ENCODE peak calls at places on chromosomes 13 and 19, in four cellular contexts. O, M, V and T are unnamed samples.

GRCh38 chr19:55258476-55258827 is 365 bp downstream of the PPP6R1 start:
- DNase-seq in O (no peak), M (peak; percentile 32), V (peak; percentile 60), T (no peak)

GRCh38 chr19:19371056-19371455 is 34.4 kb upstream of the GATAD2A start:
- DNase-seq in O (no peak), M (no peak), V (no peak), T (no peak)

GRCh38 chr19:29610574-29611271 is 4.6 kb downstream of the POP4 start:
- DNase-seq in O (peak; percentile 92), M (peak; percentile 81), V (peak; percentile 82), T (peak; percentile 91)

GRCh38 chr19:14731200-14731599 is 41.4 kb downstream of the ZNF333 start:
- DNase-seq in O (peak; percentile 14), M (no peak), V (no peak), T (no peak)

GRCh38 chr19:16293133-16294085 is 31.2 kb upstream of the KLF2 start:
- DNase-seq in O (peak; percentile 97), M (no peak), V (no peak), T (no peak)

GRCh38 chr19:13079542-13079986 is 23.1 kb downstream of the LYL1 start:
- DNase-seq in O (peak; percentile 53), M (no peak), V (peak; percentile 70), T (no peak)

GRCh38 chr13:34037636-34038325 is 219.8 kb downstream of the RFC3 start:
- DNase-seq in O (no peak), M (no peak), V (no peak), T (no peak)

GRCh38 chr13:99416411-99417121 is 84.7 kb upstream of the TM9SF2 start:
- DNase-seq in O (no peak), M (no peak), V (no peak), T (no peak)

GRCh38 chr13:59643906-59644626 is 519.7 kb downstream of the DIAPH3 start:
- DNase-seq in O (no peak), M (no peak), V (no peak), T (no peak)

GRCh38 chr19:3606174-3606689 is 443 bp downstream of the TBXA2R start:
- DNase-seq in O (no peak), M (no peak), V (peak; percentile 59), T (no peak)

GRCh38 chr13:51070005-51070649 is 40.9 kb downstream of the C13orf42 start:
- DNase-seq in O (peak; percentile 87), M (peak; percentile 89), V (peak; percentile 87), T (no peak)

GRCh38 chr19:30566681-30567420 is 194.7 kb downstream of the ZNF536 start:
- DNase-seq in O (no peak), M (no peak), V (no peak), T (no peak)

GRCh38 chr13:29479716-29480492 is 115.6 kb downstream of the SLC7A1 start:
- DNase-seq in O (no peak), M (no peak), V (no peak), T (no peak)

GRCh38 chr13:94382520-94382919 is 97.0 kb downstream of the DCT start:
- DNase-seq in O (no peak), M (no peak), V (no peak), T (no peak)

GRCh38 chr19:43759515-43759914 is 4.8 kb upstream of the SMG9 start:
- DNase-seq in O (peak; percentile 75), M (no peak), V (no peak), T (no peak)

GRCh38 chr19:4908781-4909171 is 525 bp upstream of the UHRF1 start:
- DNase-seq in O (no peak), M (no peak), V (no peak), T (no peak)

GRCh38 chr19:41564515-41565383 is 11.2 kb upstream of the CEACAM21 start:
- DNase-seq in O (no peak), M (peak; percentile 30), V (no peak), T (peak; percentile 84)

GRCh38 chr13:103883152-103883551 is 816.9 kb upstream of the SLC10A2 start:
- DNase-seq in O (peak; percentile 96), M (peak; percentile 84), V (peak; percentile 82), T (peak; percentile 94)

GRCh38 chr19:16587031-16588023 is 15.1 kb upstream of the SLC35E1 start:
- DNase-seq in O (peak; percentile 32), M (peak; percentile 63), V (peak; percentile 75), T (no peak)

GRCh38 chr19:35509018-35509652 is 4.3 kb downstream of the DMKN start:
- DNase-seq in O (peak; percentile 12), M (peak; percentile 63), V (peak; percentile 84), T (no peak)

GRCh38 chr13:41561179-41561578 is 103.8 kb downstream of the RGCC start:
- DNase-seq in O (peak; percentile 85), M (no peak), V (no peak), T (no peak)

GRCh38 chr13:44930907-44931676 is 58.2 kb downstream of the NUFIP1 start:
- DNase-seq in O (peak; percentile 45), M (no peak), V (no peak), T (no peak)

GRCh38 chr19:11979527-11979926 is 14.7 kb downstream of the ZNF763 start:
- DNase-seq in O (no peak), M (no peak), V (no peak), T (no peak)

GRCh38 chr13:51577690-51578089 is 6.6 kb upstream of the WDFY2 start:
- DNase-seq in O (no peak), M (no peak), V (no peak), T (no peak)

GRCh38 chr13:40818926-40819325 is 29.5 kb downstream of the SLC25A15 start:
- DNase-seq in O (no peak), M (no peak), V (no peak), T (no peak)

GRCh38 chr13:42600943-42601342 is 27.0 kb downstream of the TNFSF11 start:
- DNase-seq in O (no peak), M (no peak), V (no peak), T (no peak)

GRCh38 chr19:35177377-35178274 is 23.1 kb downstream of the FXYD5 start:
- DNase-seq in O (no peak), M (no peak), V (no peak), T (no peak)

GRCh38 chr13:94617389-94618000 is 15.8 kb downstream of the GPR180 start:
- DNase-seq in O (peak; percentile 48), M (peak; percentile 43), V (no peak), T (no peak)

GRCh38 chr19:13995017-13995728 is 10.9 kb downstream of the RFX1 start:
- DNase-seq in O (no peak), M (no peak), V (no peak), T (no peak)

DNA sequence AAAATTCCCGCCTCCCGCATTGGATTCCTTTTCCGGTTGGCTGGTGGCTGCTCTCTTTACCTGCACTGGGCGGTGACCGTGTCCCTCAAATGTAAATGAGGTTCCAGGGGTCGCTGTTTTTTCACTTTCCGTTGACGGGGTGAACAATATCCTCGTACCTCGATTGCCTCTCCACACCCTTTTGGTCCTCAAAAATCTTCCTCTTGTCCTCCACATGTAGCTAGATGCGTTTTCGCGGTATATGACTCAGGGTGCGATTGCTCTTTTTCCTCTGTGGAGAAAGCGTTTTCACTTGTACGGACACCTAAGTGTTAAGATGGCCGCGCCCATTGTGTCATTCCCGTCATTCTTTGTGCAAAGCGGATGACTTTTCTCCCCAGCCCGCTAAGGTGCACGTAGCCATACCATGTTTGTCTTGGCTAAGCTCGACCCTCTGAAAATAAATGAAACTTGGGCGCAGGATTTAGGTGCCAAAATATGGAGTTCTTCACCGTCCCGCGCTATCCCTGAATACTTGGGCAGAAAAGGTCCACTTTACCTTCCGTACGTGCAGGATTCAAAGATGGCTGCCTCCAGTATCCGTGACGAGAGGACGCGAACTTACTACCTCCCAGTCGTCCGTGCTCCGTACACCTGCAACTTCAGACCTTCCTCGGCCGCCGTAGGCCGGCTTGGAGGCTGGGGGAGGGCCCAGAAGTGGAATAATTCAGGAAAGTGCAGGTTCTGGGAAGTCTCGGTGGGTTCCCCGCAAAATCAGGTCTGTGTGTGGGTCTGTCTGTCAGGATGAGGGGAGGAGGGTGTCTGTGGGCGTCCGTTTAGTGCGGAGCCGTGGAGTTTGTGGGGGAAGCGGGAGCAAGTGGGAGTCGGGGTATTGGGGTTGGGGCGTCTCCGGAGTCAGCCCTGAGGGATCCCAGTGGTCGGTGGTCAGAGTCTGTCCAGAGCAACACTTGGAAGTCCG is at the start of gene ZNF613:
- DNase-seq in O (peak; percentile 98), M (peak; percentile 95), V (peak; percentile 90), T (no peak)
- TF ChIP-seq CTCF in O (peak; percentile 39), M (peak; percentile 22), V (peak; percentile 27), T (peak; percentile 72)

GRCh38 chr19:32324631-32325215 is 20.7 kb upstream of the ZNF507 start:
- DNase-seq in O (peak; percentile 42), M (no peak), V (no peak), T (no peak)
- TF ChIP-seq CTCF in O (peak; percentile 37), M (peak; percentile 31), V (no peak), T (peak; percentile 55)

GRCh38 chr13:38405216-38405615 is 55.6 kb downstream of the UFM1 start:
- DNase-seq in O (no peak), M (no peak), V (no peak), T (no peak)

GRCh38 chr13:38415233-38415632 is 65.6 kb downstream of the UFM1 start:
- DNase-seq in O (peak; percentile 30), M (peak; percentile 76), V (no peak), T (no peak)

GRCh38 chr13:38409771-38410170 is 60.1 kb downstream of the UFM1 start:
- DNase-seq in O (no peak), M (no peak), V (no peak), T (no peak)
- TF ChIP-seq CTCF in O (no peak), M (no peak), V (no peak), T (no peak)

DNA sequence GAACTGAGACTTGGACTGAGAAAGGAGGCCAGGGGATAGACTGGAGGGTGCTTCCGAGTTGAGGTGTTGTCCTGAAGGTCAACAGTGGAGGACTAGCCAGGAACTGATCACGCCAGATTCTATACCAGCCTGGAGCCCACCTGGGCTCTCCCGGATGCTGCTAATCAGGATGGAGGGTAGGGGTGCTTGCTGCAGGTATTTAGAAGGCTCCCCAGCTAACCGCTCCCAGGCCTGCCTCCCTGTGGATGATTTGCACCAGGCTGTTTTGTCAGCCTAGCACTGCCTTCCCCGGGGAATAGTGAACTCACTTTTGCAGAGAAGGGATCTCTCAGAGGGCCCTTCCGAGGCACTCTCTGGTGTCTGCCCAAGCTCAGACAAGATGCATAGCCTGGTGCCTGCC is 60.5 kb upstream of the KCTD15 start:
- DNase-seq in O (no peak), M (no peak), V (no peak), T (no peak)
- TF ChIP-seq CTCF in O (no peak), M (no peak), V (no peak), T (no peak)

GRCh38 chr19:47652285-47652684 is 43.4 kb downstream of the BICRA start:
- DNase-seq in O (no peak), M (no peak), V (no peak), T (no peak)

GRCh38 chr19:47651132-47651531 is 42.2 kb downstream of the BICRA start:
- DNase-seq in O (no peak), M (no peak), V (peak; percentile 39), T (no peak)

GRCh38 chr19:47650695-47651094 is 41.8 kb downstream of the BICRA start:
- DNase-seq in O (no peak), M (no peak), V (no peak), T (no peak)

GRCh38 chr19:47649588-47649987 is 40.7 kb downstream of the BICRA start:
- DNase-seq in O (no peak), M (no peak), V (no peak), T (no peak)

DNA sequence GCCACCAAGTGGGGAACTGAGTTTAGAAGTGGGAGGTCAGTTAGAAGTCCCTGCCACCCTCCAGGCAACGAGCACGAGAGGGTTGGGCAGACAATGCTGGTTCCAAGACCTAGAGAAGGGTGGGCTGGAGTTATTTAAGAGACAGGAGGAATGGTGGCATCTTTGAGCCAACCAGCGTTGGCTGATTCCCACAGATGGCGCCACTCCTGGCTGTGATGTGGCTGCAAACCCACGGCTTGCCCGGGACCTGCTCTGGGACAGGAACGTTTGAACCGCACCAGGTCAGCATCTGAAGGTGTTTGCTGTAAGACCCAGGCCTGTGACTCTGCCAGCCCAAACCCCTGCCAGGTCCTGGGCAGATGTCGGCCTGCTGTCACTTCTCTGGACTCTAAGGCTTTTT is 42.8 kb downstream of the BICRA start:
- DNase-seq in O (no peak), M (no peak), V (no peak), T (no peak)
- TF ChIP-seq CTCF in O (no peak), M (no peak), V (no peak), T (no peak)